ENCODE peak calls at places on chromosome 10, in four cellular contexts. M is activated T-helper 1 cell treated with anti-CD3 and anti-CD28 coated beads, Interleukin-12 subunit alpha, Interleukin-12 subunit beta, Interleukin-2, Interleukin-4 antibody, amounts not matched to agents 30 ng/mL and 10 ng/mL and 1 ng/mL, durations not matched to agents 14 hours and 24 hours and 36 hours; Z is GM23338; X is lower lobe of right lung. A is an unnamed sample.

GRCh38 chr10:118300266-118300665 is 41.9 kb downstream of the FAM204A start:
- DNase-seq in M (no peak), Z (no peak), X (no peak), A (no peak)

GRCh38 chr10:95077556-95077955 is 8.3 kb upstream of the CYP2C8 start:
- DNase-seq in M (no peak), Z (no peak), X (no peak), A (no peak)

GRCh38 chr10:129096340-129096984 is 370.6 kb upstream of the MGMT start:
- DNase-seq in M (no peak), Z (no peak), X (no peak), A (no peak)

GRCh38 chr10:44805461-44806210 is 105.5 kb upstream of the TMEM72 start:
- DNase-seq in M (no peak), Z (no peak), X (no peak), A (no peak)

GRCh38 chr10:86261933-86262665 is 104.5 kb downstream of the GRID1 start:
- DNase-seq in M (no peak), Z (peak), X (no peak), A (peak)

GRCh38 chr10:13816195-13816926 is 229.6 kb downstream of the PRPF18 start:
- DNase-seq in M (no peak), Z (no peak), X (peak), A (no peak)

GRCh38 chr10:103896225-103896624 is 21.8 kb downstream of the STN1 start:
- DNase-seq in M (no peak), Z (no peak), X (no peak), A (no peak)

GRCh38 chr10:132251928-132252327 is 55.8 kb downstream of the STK32C start:
- DNase-seq in M (no peak), Z (no peak), X (no peak), A (no peak)

GRCh38 chr10:60968504-60968903 is 24.5 kb upstream of the RHOBTB1 start:
- DNase-seq in M (no peak), Z (no peak), X (no peak), A (no peak)

GRCh38 chr10:13001887-13002212 is 337 bp upstream of the CCDC3 start:
- DNase-seq in M (no peak), Z (no peak), X (no peak), A (no peak)

GRCh38 chr10:11454958-11455566 is 156.4 kb downstream of the USP6NL start:
- DNase-seq in M (no peak), Z (peak), X (no peak), A (no peak)

GRCh38 chr10:126017961-126018560 is 121.7 kb downstream of the FANK1 start:
- DNase-seq in M (no peak), Z (no peak), X (no peak), A (no peak)

GRCh38 chr10:124663766-124664360 is 80.3 kb downstream of the FAM53B start:
- DNase-seq in M (no peak), Z (no peak), X (no peak), A (no peak)

GRCh38 chr10:80136134-80136571 is 3.6 kb downstream of the PLAC9 start:
- DNase-seq in M (no peak), Z (peak), X (peak), A (no peak)

GRCh38 chr10:125091891-125092290 is 68.5 kb downstream of the CTBP2 start:
- DNase-seq in M (no peak), Z (no peak), X (no peak), A (no peak)